ENCODE peak calls at places on chromosomes 12 and 14, in seven cellular contexts. V is dorsolateral prefrontal cortex, Y is GM12865, I is AG09319, C is sigmoid colon, Q is fibroblast of villous mesenchyme, N is upper lobe of right lung. J is an unnamed sample.

GRCh38 chr12:131835616-131836171 is 7.5 kb downstream of the MMP17 start:
- DNase-seq in V (no peak), Y (no peak), I (no peak), C (no peak), Q (no peak), N (no peak), J (no peak)

GRCh38 chr14:74952697-74953484 is 2.5 kb downstream of the PGF start:
- DNase-seq in V (no peak), Y (no peak), I (no peak), C (no peak), Q (no peak), N (no peak), J (no peak)

GRCh38 chr12:25058619-25059018 is 109.7 kb upstream of the BCAT1 start:
- DNase-seq in V (no peak), Y (peak), I (no peak), C (no peak), Q (no peak), N (no peak), J (no peak)

GRCh38 chr12:94147991-94148840 is at the start of gene PLXNC1:
- DNase-seq in V (no peak), Y (peak), I (no peak), C (no peak), Q (peak), N (peak), J (peak)

GRCh38 chr14:46499521-46499920 is 152.1 kb downstream of the RPL10L start:
- DNase-seq in V (no peak), Y (no peak), I (no peak), C (no peak), Q (no peak), N (no peak), J (no peak)

GRCh38 chr12:26088999-26089398 is 35.8 kb downstream of the BHLHE41 start:
- DNase-seq in V (no peak), Y (peak), I (no peak), C (no peak), Q (no peak), N (no peak), J (no peak)

GRCh38 chr12:15931590-15932053 is 20.5 kb downstream of the DERA start:
- DNase-seq in V (no peak), Y (peak), I (no peak), C (no peak), Q (no peak), N (no peak), J (no peak)

GRCh38 chr12:122471324-122472226 is 29.2 kb downstream of the ZCCHC8 start:
- DNase-seq in V (no peak), Y (peak), I (peak), C (no peak), Q (peak), N (no peak), J (no peak)

GRCh38 chr12:104695453-104696148 is 238.9 kb downstream of the CHST11 start:
- DNase-seq in V (no peak), Y (peak), I (no peak), C (no peak), Q (no peak), N (no peak), J (no peak)

GRCh38 chr14:61661471-61661988 is 33.8 kb upstream of the HIF1A start:
- DNase-seq in V (no peak), Y (peak), I (no peak), C (no peak), Q (peak), N (no peak), J (no peak)

GRCh38 chr12:17062296-17063061 is 456.5 kb upstream of the LMO3 start:
- DNase-seq in V (no peak), Y (no peak), I (no peak), C (no peak), Q (no peak), N (no peak), J (no peak)

GRCh38 chr12:96402061-96402460 is 1.8 kb upstream of the CDK17 start:
- DNase-seq in V (no peak), Y (no peak), I (no peak), C (no peak), Q (no peak), N (no peak), J (no peak)

GRCh38 chr14:39369029-39369428 is 63.2 kb downstream of the FBXO33 start:
- DNase-seq in V (no peak), Y (no peak), I (no peak), C (no peak), Q (no peak), N (no peak), J (no peak)

GRCh38 chr12:49705479-49706267 is 1.5 kb downstream of the FMNL3 start:
- DNase-seq in V (peak), Y (peak), I (no peak), C (peak), Q (peak), N (peak), J (peak)

GRCh38 chr12:115185529-115185928 is 501.6 kb upstream of the TBX3 start:
- DNase-seq in V (peak), Y (no peak), I (no peak), C (no peak), Q (peak), N (no peak), J (no peak)

GRCh38 chr14:20836668-20837338 is 34.2 kb upstream of the RNASE1 start:
- DNase-seq in V (no peak), Y (no peak), I (no peak), C (no peak), Q (peak), N (no peak), J (no peak)

GRCh38 chr14:49477576-49477975 is 108.6 kb downstream of the RPS29 start:
- DNase-seq in V (no peak), Y (no peak), I (no peak), C (no peak), Q (no peak), N (no peak), J (no peak)

GRCh38 chr14:103104654-103105511 is 10.4 kb downstream of the EXOC3L4 start:
- DNase-seq in V (no peak), Y (peak), I (no peak), C (no peak), Q (peak), N (peak), J (peak)

GRCh38 chr12:121990692-121991603 is 30.7 kb upstream of the BCL7A start:
- DNase-seq in V (no peak), Y (peak), I (no peak), C (no peak), Q (no peak), N (no peak), J (no peak)

GRCh38 chr12:49974231-49974675 is 1.5 kb downstream of the AQP6 start:
- DNase-seq in V (peak), Y (no peak), I (peak), C (peak), Q (peak), N (peak), J (peak)

GRCh38 chr14:74504412-74504811 is 10.8 kb downstream of the ISCA2 start:
- DNase-seq in V (no peak), Y (no peak), I (no peak), C (no peak), Q (no peak), N (no peak), J (no peak)

GRCh38 chr12:57864382-57864781 is 17.9 kb upstream of the CTDSP2 start:
- DNase-seq in V (no peak), Y (no peak), I (no peak), C (peak), Q (peak), N (no peak), J (no peak)

GRCh38 chr12:128786741-128787391 is 36.9 kb downstream of the SLC15A4 start:
- DNase-seq in V (no peak), Y (no peak), I (no peak), C (peak), Q (no peak), N (peak), J (no peak)
- TF ChIP-seq CTCF in V (no peak), Y (no peak), I (no peak), C (no peak), Q (no peak), N (no peak), J (no peak)

DNA sequence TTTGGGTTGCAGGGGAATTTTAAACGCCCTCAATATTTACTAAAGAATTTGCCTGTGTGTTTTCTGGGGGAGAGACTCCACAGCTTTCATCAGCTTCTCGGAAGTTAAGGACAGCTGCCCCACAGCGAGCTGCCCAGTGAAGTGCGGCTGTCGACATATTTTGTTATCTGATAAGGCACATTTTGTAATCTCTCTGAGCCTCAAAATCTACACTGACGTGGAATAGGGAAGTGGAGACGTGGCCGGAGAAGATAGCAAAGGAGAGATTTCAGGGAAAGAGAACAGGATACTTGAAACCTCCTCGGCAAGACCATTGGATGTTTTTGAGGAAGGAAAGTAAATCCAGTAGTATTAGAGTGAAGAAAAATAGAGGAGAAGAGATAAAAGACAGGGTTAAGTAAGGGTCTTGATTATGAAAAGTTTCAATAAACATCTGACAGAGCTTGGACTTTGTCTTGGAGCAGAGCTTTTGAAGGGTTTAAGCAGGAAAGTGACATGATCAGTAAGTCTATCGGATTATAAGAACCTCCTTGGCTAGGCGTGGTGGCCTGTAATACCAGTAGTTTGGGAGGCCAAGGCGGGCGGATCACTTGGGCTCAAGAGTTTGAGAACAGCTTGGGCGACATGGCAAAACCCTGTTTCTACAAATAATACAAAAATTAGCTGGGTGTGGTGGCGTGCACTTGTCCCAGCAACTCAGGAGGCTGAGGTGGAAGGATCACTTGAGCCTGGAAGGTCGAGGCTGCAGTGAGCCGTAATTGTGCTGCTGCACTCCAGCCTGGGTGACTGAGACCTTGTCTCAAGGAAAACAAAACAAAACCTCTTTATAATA is 1.1 kb downstream of the POLR3B start:
- DNase-seq in V (no peak), Y (peak), I (no peak), C (no peak), Q (peak), N (peak), J (no peak)
- TF ChIP-seq CTCF in V (no peak), Y (no peak), I (no peak), C (no peak), Q (no peak), N (no peak), J (no peak)

DNA sequence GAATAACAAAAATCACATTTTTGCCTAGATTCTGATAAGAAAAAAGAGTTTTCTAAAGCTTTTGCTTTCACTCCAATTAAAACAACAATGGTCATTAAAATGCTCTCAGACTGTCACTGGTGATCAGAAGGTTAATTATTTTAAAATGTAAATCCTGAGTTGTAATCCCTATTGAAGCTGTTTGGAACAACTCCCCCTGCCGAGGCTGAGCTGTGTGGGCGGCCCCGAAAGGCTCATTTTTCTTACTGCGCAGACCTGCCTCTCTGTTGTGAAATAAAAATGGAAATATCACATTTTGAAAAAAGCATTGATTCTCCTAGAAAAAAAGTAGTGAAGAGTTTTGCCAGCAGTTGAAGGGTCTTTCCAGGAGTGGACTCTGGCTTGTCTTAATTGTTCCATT is 174.8 kb upstream of the CDKN3 start:
- DNase-seq in V (no peak), Y (no peak), I (no peak), C (no peak), Q (no peak), N (no peak), J (no peak)
- TF ChIP-seq CTCF in V (no peak), Y (no peak), I (no peak), C (no peak), Q (peak), N (no peak), J (no peak)

GRCh38 chr12:54688309-54689033 is 40.3 kb upstream of the DCD start:
- DNase-seq in V (no peak), Y (no peak), I (no peak), C (no peak), Q (no peak), N (no peak), J (no peak)

GRCh38 chr12:54684636-54685630 is 36.8 kb upstream of the DCD start:
- DNase-seq in V (no peak), Y (no peak), I (no peak), C (no peak), Q (no peak), N (no peak), J (no peak)

GRCh38 chr12:54692353-54692752 is 44.2 kb upstream of the DCD start:
- DNase-seq in V (no peak), Y (peak), I (no peak), C (no peak), Q (no peak), N (no peak), J (no peak)

GRCh38 chr12:54689034-54689372 is 40.8 kb upstream of the DCD start:
- DNase-seq in V (no peak), Y (no peak), I (no peak), C (no peak), Q (no peak), N (no peak), J (no peak)

GRCh38 chr12:54689984-54690383 is 41.8 kb upstream of the DCD start:
- DNase-seq in V (no peak), Y (no peak), I (no peak), C (no peak), Q (no peak), N (no peak), J (no peak)
- TF ChIP-seq CTCF in V (no peak), Y (peak), I (no peak), C (no peak), Q (peak), N (no peak), J (no peak)

DNA sequence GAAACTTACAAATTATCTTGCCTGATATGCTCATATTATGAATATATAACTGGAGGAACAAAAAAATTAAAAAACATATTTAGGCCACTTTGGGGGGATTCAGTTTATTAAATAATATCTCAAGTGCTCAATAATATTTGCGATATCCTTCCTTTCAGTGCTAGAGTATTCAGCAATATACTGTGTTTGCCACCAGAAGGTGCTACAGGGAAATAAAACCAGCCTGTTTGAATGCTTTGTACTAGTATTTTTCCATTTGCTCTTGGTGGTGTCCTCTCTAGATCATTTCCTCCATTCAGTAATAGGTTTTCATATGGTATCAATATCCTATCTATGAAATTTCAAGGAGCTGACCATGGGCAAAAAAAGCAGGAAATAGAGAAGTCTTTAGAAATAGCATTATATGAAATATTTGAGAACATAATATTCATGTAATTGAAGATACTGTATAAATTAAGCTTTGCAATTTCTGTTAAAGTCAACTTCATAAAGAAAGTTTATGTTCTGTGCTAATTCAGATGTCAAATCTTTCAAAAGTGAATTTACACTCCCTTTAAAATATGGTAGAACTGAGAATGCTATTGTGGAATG is 106.2 kb upstream of the NAV3 start:
- DNase-seq in V (no peak), Y (peak), I (no peak), C (no peak), Q (peak), N (no peak), J (peak)
- TF ChIP-seq CTCF in V (peak), Y (peak), I (peak), C (no peak), Q (peak), N (peak), J (peak)

GRCh38 chr14:24392327-24393098 is 6.3 kb upstream of the NYNRIN start:
- DNase-seq in V (no peak), Y (no peak), I (no peak), C (no peak), Q (peak), N (no peak), J (no peak)
- TF ChIP-seq CTCF in V (no peak), Y (no peak), I (no peak), C (no peak), Q (no peak), N (no peak), J (no peak)

GRCh38 chr12:6178981-6179761 is 21.0 kb upstream of the CD9 start:
- DNase-seq in V (no peak), Y (no peak), I (no peak), C (no peak), Q (peak), N (no peak), J (no peak)
- TF ChIP-seq CTCF in V (no peak), Y (no peak), I (peak), C (no peak), Q (peak), N (peak), J (no peak)

DNA sequence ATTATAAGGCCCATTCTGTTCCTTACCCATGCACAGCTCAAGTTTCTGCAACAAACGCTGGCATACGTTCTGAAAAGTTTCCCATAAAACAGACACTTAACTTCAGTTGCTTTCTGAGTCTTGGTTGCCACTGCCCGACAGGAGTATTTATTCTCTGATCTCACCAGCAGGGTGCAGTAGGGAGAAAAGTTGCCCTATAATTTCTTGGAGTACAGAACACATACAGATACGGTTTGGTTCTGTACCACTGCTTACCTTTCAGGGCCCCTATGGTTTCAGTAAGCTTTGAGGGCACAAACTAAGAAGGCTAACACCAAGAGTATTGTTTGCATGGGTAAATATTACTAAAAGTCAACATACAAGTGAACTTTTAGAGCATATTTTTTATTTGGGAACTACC is 77.9 kb downstream of the SPATA7 start:
- DNase-seq in V (no peak), Y (peak), I (no peak), C (no peak), Q (peak), N (no peak), J (no peak)
- TF ChIP-seq CTCF in V (peak), Y (peak), I (peak), C (no peak), Q (peak), N (peak), J (peak)